ENCODE peak calls at places on chromosomes 4 and X, in four cellular contexts. One of them, this sample, is unnamed.

GRCh38 chrX:69182818-69183375 is 17.6 kb upstream of the PJA1 start:
- DNase-seq in GM12891: no peak
- DNase-seq in K562: no peak
- DNase-seq in GM12878: no peak
- DNase-seq in this sample: no peak

GRCh38 chr4:125313989-125314602 is 659 bp upstream of the FAT4 start:
- DNase-seq in GM12878: no peak
- DNase-seq in GM12891: no peak
- DNase-seq in K562: no peak
- DNase-seq in this sample: no peak

GRCh38 chr4:99024481-99025275 is 29.2 kb downstream of the METAP1 start:
- DNase-seq in K562: no peak
- DNase-seq in GM12878: no peak
- DNase-seq in GM12891: no peak
- DNase-seq in this sample: no peak

GRCh38 chr4:74117024-74117534 is 18.1 kb upstream of the CXCL2 start:
- DNase-seq in GM12891: no peak
- DNase-seq in K562: no peak
- DNase-seq in GM12878: no peak
- DNase-seq in this sample: no peak

GRCh38 chrX:133294126-133294525 is 76.0 kb upstream of the TFDP3 start:
- DNase-seq in GM12878: no peak
- DNase-seq in GM12891: no peak
- DNase-seq in K562: no peak
- DNase-seq in this sample: no peak

GRCh38 chrX:10011991-10012390 is 44.8 kb downstream of the CLDN34 start:
- DNase-seq in GM12891: no peak
- DNase-seq in GM12878: no peak
- DNase-seq in K562: no peak
- DNase-seq in this sample: no peak

GRCh38 chrX:65578346-65578745 is 43.8 kb upstream of the LAS1L start:
- DNase-seq in K562: no peak
- DNase-seq in GM12891: no peak
- DNase-seq in GM12878: no peak
- DNase-seq in this sample: no peak

GRCh38 chr4:55868691-55869090 is 15.2 kb downstream of the EXOC1 start:
- DNase-seq in GM12878: no peak
- DNase-seq in GM12891: no peak
- DNase-seq in K562: no peak
- DNase-seq in this sample: no peak

GRCh38 chrX:152313529-152314302 is 137.4 kb downstream of the GABRA3 start:
- DNase-seq in K562: no peak
- DNase-seq in GM12878: no peak
- DNase-seq in GM12891: no peak
- DNase-seq in this sample: no peak

GRCh38 chr4:71377561-71377960 is 38.7 kb downstream of the SLC4A4 start:
- DNase-seq in GM12878: no peak
- DNase-seq in K562: no peak
- DNase-seq in GM12891: no peak
- DNase-seq in this sample: no peak

GRCh38 chrX:47200385-47201150 is 6.9 kb downstream of the UBA1 start:
- DNase-seq in GM12878: no peak
- DNase-seq in K562: peak; percentile 25
- DNase-seq in GM12891: no peak
- DNase-seq in this sample: no peak

GRCh38 chr4:15303052-15303641 is 124.7 kb upstream of the C1QTNF7 start:
- DNase-seq in GM12891: no peak
- DNase-seq in GM12878: no peak
- DNase-seq in K562: no peak
- DNase-seq in this sample: no peak

GRCh38 chrX:40471965-40472648 is 108.7 kb upstream of the ATP6AP2 start:
- DNase-seq in GM12891: no peak
- DNase-seq in K562: peak; percentile 16
- DNase-seq in GM12878: peak; percentile 33
- DNase-seq in this sample: no peak

GRCh38 chrX:48696301-48697181 is at the start of gene SUV39H1:
- DNase-seq in GM12891: peak; percentile 88
- DNase-seq in K562: peak; percentile 90
- DNase-seq in GM12878: peak; percentile 45
- DNase-seq in this sample: peak; percentile 66

GRCh38 chr4:152972821-152973613 is 36.9 kb downstream of the FHDC1 start:
- DNase-seq in K562: no peak
- DNase-seq in GM12891: no peak
- DNase-seq in GM12878: no peak
- DNase-seq in this sample: no peak

GRCh38 chr4:27094224-27094623 is 233.6 kb downstream of the STIM2 start:
- DNase-seq in GM12878: no peak
- DNase-seq in GM12891: no peak
- DNase-seq in K562: no peak
- DNase-seq in this sample: no peak

GRCh38 chr4:7295917-7296660 is 103.8 kb downstream of the SORCS2 start:
- DNase-seq in GM12891: peak; percentile 59
- DNase-seq in GM12878: no peak
- DNase-seq in K562: peak; percentile 37
- DNase-seq in this sample: no peak

GRCh38 chr4:2436301-2436700 is 17.5 kb downstream of the CFAP99 start:
- DNase-seq in GM12878: no peak
- DNase-seq in K562: no peak
- DNase-seq in GM12891: no peak
- DNase-seq in this sample: peak; percentile 30

GRCh38 chrX:64580605-64581004 is 185.4 kb upstream of the MTMR8 start:
- DNase-seq in GM12878: no peak
- DNase-seq in K562: no peak
- DNase-seq in GM12891: no peak
- DNase-seq in this sample: no peak

GRCh38 chr4:146742416-146742815 is 103.7 kb downstream of the POU4F2 start:
- DNase-seq in GM12891: no peak
- DNase-seq in GM12878: no peak
- DNase-seq in K562: no peak
- DNase-seq in this sample: no peak

GRCh38 chrX:134622056-134622812 is 36.0 kb downstream of the PLAC1 start:
- DNase-seq in K562: peak; percentile 21
- DNase-seq in GM12891: peak; percentile 36
- DNase-seq in GM12878: peak; percentile 35
- DNase-seq in this sample: no peak

GRCh38 chr4:3607690-3608514 is 75.7 kb upstream of the LRPAP1 start:
- DNase-seq in GM12878: no peak
- DNase-seq in GM12891: no peak
- DNase-seq in K562: no peak
- DNase-seq in this sample: no peak

GRCh38 chr4:90582087-90582486 is 454.9 kb downstream of the CCSER1 start:
- DNase-seq in GM12891: no peak
- DNase-seq in GM12878: no peak
- DNase-seq in K562: no peak
- DNase-seq in this sample: no peak

GRCh38 chr4:20305976-20306375 is 54.3 kb downstream of the SLIT2 start:
- DNase-seq in GM12878: no peak
- DNase-seq in K562: no peak
- DNase-seq in GM12891: no peak
- DNase-seq in this sample: no peak

GRCh38 chr4:25466966-25467697 is 90.1 kb downstream of the ANAPC4 start:
- DNase-seq in GM12878: no peak
- DNase-seq in K562: no peak
- DNase-seq in GM12891: no peak
- DNase-seq in this sample: no peak

GRCh38 chr4:153765836-153766235 is 6.0 kb upstream of the RNF175 start:
- DNase-seq in GM12878: no peak
- DNase-seq in GM12891: no peak
- DNase-seq in K562: no peak
- DNase-seq in this sample: no peak

GRCh38 chr4:69308634-69309033 is 28.4 kb downstream of the UGT2B28 start:
- DNase-seq in K562: no peak
- DNase-seq in GM12891: no peak
- DNase-seq in GM12878: no peak
- DNase-seq in this sample: no peak

GRCh38 chrX:39905475-39905889 is 192.3 kb downstream of the BCOR start:
- DNase-seq in K562: peak; percentile 31
- DNase-seq in GM12878: no peak
- DNase-seq in GM12891: no peak
- DNase-seq in this sample: no peak

GRCh38 chr4:181301735-181302380 is 941.3 kb upstream of the TENM3 start:
- DNase-seq in GM12878: no peak
- DNase-seq in K562: peak; percentile 37
- DNase-seq in GM12891: peak; percentile 5
- DNase-seq in this sample: peak; percentile 5

GRCh38 chr4:104494822-104495559 is at the start of gene CXXC4:
- DNase-seq in GM12878: no peak
- DNase-seq in GM12891: peak; percentile 28
- DNase-seq in K562: peak; percentile 49
- DNase-seq in this sample: peak; percentile 8

GRCh38 chrX:44975666-44976263 is 102.8 kb downstream of the KDM6A start:
- DNase-seq in GM12878: no peak
- DNase-seq in K562: peak; percentile 35
- DNase-seq in GM12891: no peak
- DNase-seq in this sample: no peak

GRCh38 chr4:147134536-147135210 is 189.0 kb upstream of the TTC29 start:
- DNase-seq in K562: no peak
- DNase-seq in GM12878: no peak
- DNase-seq in GM12891: no peak
- DNase-seq in this sample: no peak

GRCh38 chrX:7586126-7586525 is 256.8 kb upstream of the VCX start:
- DNase-seq in K562: no peak
- DNase-seq in GM12891: no peak
- DNase-seq in GM12878: no peak
- DNase-seq in this sample: peak; percentile 4

GRCh38 chr4:76659103-76659490 is 224.1 kb downstream of the SHROOM3 start:
- DNase-seq in GM12878: no peak
- DNase-seq in GM12891: no peak
- DNase-seq in K562: no peak
- DNase-seq in this sample: no peak

GRCh38 chrX:3176439-3176820 is 135.2 kb downstream of the ARSF start:
- DNase-seq in GM12891: no peak
- DNase-seq in K562: no peak
- DNase-seq in GM12878: no peak
- DNase-seq in this sample: no peak

GRCh38 chr4:121189811-121190210 is 25.7 kb upstream of the TNIP3 start:
- DNase-seq in GM12891: no peak
- DNase-seq in K562: no peak
- DNase-seq in GM12878: peak; percentile 32
- DNase-seq in this sample: no peak

GRCh38 chrX:154840856-154841255 is 6.4 kb upstream of the SMIM9 start:
- DNase-seq in GM12878: no peak
- DNase-seq in GM12891: no peak
- DNase-seq in K562: peak; percentile 63
- DNase-seq in this sample: peak; percentile 20

GRCh38 chr4:3232871-3233271 is 16.1 kb upstream of the MSANTD1 start:
- DNase-seq in K562: no peak
- DNase-seq in GM12878: no peak
- DNase-seq in GM12891: no peak
- DNase-seq in this sample: no peak

GRCh38 chrX:119698835-119699234 is 5.9 kb upstream of the SEPTIN6 start:
- DNase-seq in GM12891: no peak
- DNase-seq in K562: peak; percentile 23
- DNase-seq in GM12878: no peak
- DNase-seq in this sample: no peak
- TF ChIP-seq SPI1 in GM12891: no peak
- TF ChIP-seq SPI1 in K562: no peak
- TF ChIP-seq SPI1 in GM12878: no peak
- TF ChIP-seq SPI1 in this sample: no peak

DNA sequence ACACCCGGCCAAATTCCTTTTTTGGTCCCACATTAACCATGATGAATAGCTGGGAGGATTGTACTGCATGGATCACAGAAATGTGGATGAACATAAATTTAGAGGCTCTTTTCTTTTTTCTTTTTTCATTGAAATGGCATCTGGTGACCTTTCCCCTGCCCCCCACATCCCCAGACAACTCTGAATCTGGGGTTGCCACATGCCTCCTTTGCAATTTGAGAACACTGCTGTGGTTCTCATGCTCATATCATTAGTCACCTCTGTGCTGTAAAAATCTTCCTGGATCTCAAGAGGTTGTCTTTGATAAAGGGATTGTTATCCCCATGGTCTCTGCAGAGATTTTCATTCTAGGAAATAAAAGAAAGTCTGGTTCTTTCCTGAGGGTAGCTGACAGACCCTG is 22.8 kb upstream of the FMR1NB start:
- DNase-seq in GM12891: no peak
- DNase-seq in GM12878: no peak
- DNase-seq in K562: no peak
- DNase-seq in this sample: no peak
- TF ChIP-seq SPI1 in GM12891: no peak
- TF ChIP-seq SPI1 in GM12878: no peak
- TF ChIP-seq SPI1 in K562: no peak
- TF ChIP-seq SPI1 in this sample: no peak

GRCh38 chr4:182427530-182427929 is 184.3 kb downstream of the TENM3 start:
- DNase-seq in K562: no peak
- DNase-seq in GM12891: no peak
- DNase-seq in GM12878: no peak
- DNase-seq in this sample: no peak
- TF ChIP-seq SPI1 in K562: no peak
- TF ChIP-seq SPI1 in GM12891: no peak
- TF ChIP-seq SPI1 in GM12878: no peak
- TF ChIP-seq SPI1 in this sample: no peak

GRCh38 chr4:128572778-128573241 is 236.7 kb upstream of the JADE1 start:
- DNase-seq in K562: no peak
- DNase-seq in GM12891: no peak
- DNase-seq in GM12878: no peak
- DNase-seq in this sample: no peak
- TF ChIP-seq SPI1 in K562: no peak
- TF ChIP-seq SPI1 in GM12891: no peak
- TF ChIP-seq SPI1 in GM12878: no peak
- TF ChIP-seq SPI1 in this sample: no peak

This sample was measured in HL-60.